ENCODE peak calls at places on chromosomes 6 and 20, in six cellular contexts. One of them, this sample, is unnamed.

GRCh38 chr6:111057074-111057752 is 30.1 kb upstream of the SLC16A10 start:
- DNase-seq in endothelial cell: peak
- DNase-seq in left lung: no peak
- DNase-seq in fibroblast of lung: peak
- DNase-seq in stomach: peak
- DNase-seq in OCI-LY7: peak
- DNase-seq in this sample: peak

GRCh38 chr20:47055699-47056369 is 161.2 kb downstream of the EYA2 start:
- DNase-seq in endothelial cell: no peak
- DNase-seq in left lung: no peak
- DNase-seq in fibroblast of lung: peak
- DNase-seq in stomach: no peak
- DNase-seq in OCI-LY7: no peak
- DNase-seq in this sample: no peak

GRCh38 chr20:36861875-36862801 is 13.8 kb upstream of the TLDC2 start:
- DNase-seq in endothelial cell: no peak
- DNase-seq in left lung: peak
- DNase-seq in fibroblast of lung: peak
- DNase-seq in stomach: peak
- DNase-seq in OCI-LY7: no peak
- DNase-seq in this sample: no peak

GRCh38 chr6:165634486-165634885 is 28.6 kb downstream of the PDE10A start:
- DNase-seq in endothelial cell: no peak
- DNase-seq in left lung: no peak
- DNase-seq in fibroblast of lung: no peak
- DNase-seq in stomach: no peak
- DNase-seq in OCI-LY7: no peak
- DNase-seq in this sample: no peak

GRCh38 chr20:17896247-17896723 is 72.3 kb downstream of the SNX5 start:
- DNase-seq in endothelial cell: peak
- DNase-seq in left lung: no peak
- DNase-seq in fibroblast of lung: no peak
- DNase-seq in stomach: no peak
- DNase-seq in OCI-LY7: no peak
- DNase-seq in this sample: no peak

GRCh38 chr6:104589940-104590339 is 269.8 kb downstream of the HACE1 start:
- DNase-seq in endothelial cell: no peak
- DNase-seq in left lung: no peak
- DNase-seq in fibroblast of lung: no peak
- DNase-seq in stomach: no peak
- DNase-seq in OCI-LY7: no peak
- DNase-seq in this sample: no peak

GRCh38 chr20:54107600-54108393 is 37.4 kb upstream of the BCAS1 start:
- DNase-seq in endothelial cell: no peak
- DNase-seq in left lung: no peak
- DNase-seq in fibroblast of lung: no peak
- DNase-seq in stomach: no peak
- DNase-seq in OCI-LY7: no peak
- DNase-seq in this sample: peak

GRCh38 chr20:21166801-21167200 is 40.9 kb downstream of the KIZ start:
- DNase-seq in endothelial cell: no peak
- DNase-seq in left lung: no peak
- DNase-seq in fibroblast of lung: no peak
- DNase-seq in stomach: no peak
- DNase-seq in OCI-LY7: peak
- DNase-seq in this sample: no peak

GRCh38 chr6:107870379-107870778 is 46.3 kb upstream of the SCML4 start:
- DNase-seq in endothelial cell: no peak
- DNase-seq in left lung: no peak
- DNase-seq in fibroblast of lung: peak
- DNase-seq in stomach: no peak
- DNase-seq in OCI-LY7: no peak
- DNase-seq in this sample: no peak

DNA sequence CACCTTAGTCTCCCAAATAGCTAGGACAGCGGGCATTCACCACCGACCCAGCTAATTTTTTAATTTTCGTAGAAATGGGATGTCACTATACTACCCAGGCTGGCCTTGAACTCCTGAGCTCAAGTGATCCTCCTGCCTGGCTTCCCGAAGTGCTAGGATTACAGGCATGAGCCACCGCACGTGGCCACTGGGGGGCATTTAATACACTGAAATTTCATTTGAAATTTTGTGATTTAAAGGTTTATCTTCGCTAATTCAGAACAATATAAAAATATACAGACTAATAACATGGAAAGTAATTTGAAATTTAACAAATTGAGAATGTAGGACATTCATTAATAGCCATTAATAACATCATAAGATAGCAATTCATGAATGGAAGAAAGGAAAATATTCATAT is 20.5 kb upstream of the TBC1D32 start:
- DNase-seq in endothelial cell: no peak
- DNase-seq in left lung: no peak
- DNase-seq in fibroblast of lung: no peak
- DNase-seq in stomach: no peak
- DNase-seq in OCI-LY7: no peak
- DNase-seq in this sample: peak
- TF ChIP-seq CTCF in endothelial cell: peak
- TF ChIP-seq CTCF in left lung: no peak
- TF ChIP-seq CTCF in fibroblast of lung: peak
- TF ChIP-seq CTCF in stomach: peak
- TF ChIP-seq CTCF in OCI-LY7: peak
- TF ChIP-seq CTCF in this sample: peak

GRCh38 chr6:34189806-34190503 is 44.1 kb upstream of the GRM4 start:
- DNase-seq in endothelial cell: no peak
- DNase-seq in left lung: peak
- DNase-seq in fibroblast of lung: no peak
- DNase-seq in stomach: no peak
- DNase-seq in OCI-LY7: peak
- DNase-seq in this sample: no peak
- TF ChIP-seq CTCF in endothelial cell: no peak
- TF ChIP-seq CTCF in left lung: no peak
- TF ChIP-seq CTCF in fibroblast of lung: no peak
- TF ChIP-seq CTCF in stomach: no peak
- TF ChIP-seq CTCF in OCI-LY7: peak
- TF ChIP-seq CTCF in this sample: no peak

GRCh38 chr20:10611357-10611756 is 62.4 kb downstream of the JAG1 start:
- DNase-seq in endothelial cell: peak
- DNase-seq in left lung: no peak
- DNase-seq in fibroblast of lung: peak
- DNase-seq in stomach: no peak
- DNase-seq in OCI-LY7: peak
- DNase-seq in this sample: peak
- TF ChIP-seq CTCF in endothelial cell: peak
- TF ChIP-seq CTCF in left lung: no peak
- TF ChIP-seq CTCF in fibroblast of lung: peak
- TF ChIP-seq CTCF in stomach: peak
- TF ChIP-seq CTCF in OCI-LY7: peak
- TF ChIP-seq CTCF in this sample: no peak

GRCh38 chr6:131080084-131080483 is 17.0 kb upstream of the EPB41L2 start:
- DNase-seq in endothelial cell: no peak
- DNase-seq in left lung: no peak
- DNase-seq in fibroblast of lung: no peak
- DNase-seq in stomach: no peak
- DNase-seq in OCI-LY7: no peak
- DNase-seq in this sample: no peak

GRCh38 chr6:131082335-131082734 is 19.3 kb upstream of the EPB41L2 start:
- DNase-seq in endothelial cell: no peak
- DNase-seq in left lung: no peak
- DNase-seq in fibroblast of lung: no peak
- DNase-seq in stomach: no peak
- DNase-seq in OCI-LY7: no peak
- DNase-seq in this sample: no peak

GRCh38 chr6:131083687-131084086 is 20.6 kb upstream of the EPB41L2 start:
- DNase-seq in endothelial cell: no peak
- DNase-seq in left lung: no peak
- DNase-seq in fibroblast of lung: peak
- DNase-seq in stomach: no peak
- DNase-seq in OCI-LY7: no peak
- DNase-seq in this sample: no peak

DNA sequence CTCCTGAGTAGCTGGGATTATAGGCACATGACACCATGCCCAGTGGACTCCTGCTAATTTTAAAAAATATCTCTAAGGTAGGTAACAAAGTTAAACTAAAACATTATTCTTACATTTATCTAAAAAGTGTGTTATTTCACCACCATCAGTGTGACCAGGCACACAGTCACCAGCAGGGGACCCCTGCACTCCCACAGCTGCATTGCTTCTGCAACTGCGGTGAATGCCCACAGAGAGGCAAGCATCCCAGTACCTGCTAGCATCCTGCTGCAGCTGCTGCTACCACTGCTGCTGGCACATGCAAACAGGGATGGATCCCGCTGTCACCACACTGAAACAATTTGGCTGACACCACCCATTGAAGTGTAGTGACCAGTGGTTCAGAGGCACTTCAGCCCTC is 21.9 kb upstream of the EPB41L2 start:
- DNase-seq in endothelial cell: no peak
- DNase-seq in left lung: no peak
- DNase-seq in fibroblast of lung: no peak
- DNase-seq in stomach: no peak
- DNase-seq in OCI-LY7: peak
- DNase-seq in this sample: no peak
- TF ChIP-seq CTCF in endothelial cell: no peak
- TF ChIP-seq CTCF in left lung: no peak
- TF ChIP-seq CTCF in fibroblast of lung: no peak
- TF ChIP-seq CTCF in stomach: no peak
- TF ChIP-seq CTCF in OCI-LY7: peak
- TF ChIP-seq CTCF in this sample: peak

DNA sequence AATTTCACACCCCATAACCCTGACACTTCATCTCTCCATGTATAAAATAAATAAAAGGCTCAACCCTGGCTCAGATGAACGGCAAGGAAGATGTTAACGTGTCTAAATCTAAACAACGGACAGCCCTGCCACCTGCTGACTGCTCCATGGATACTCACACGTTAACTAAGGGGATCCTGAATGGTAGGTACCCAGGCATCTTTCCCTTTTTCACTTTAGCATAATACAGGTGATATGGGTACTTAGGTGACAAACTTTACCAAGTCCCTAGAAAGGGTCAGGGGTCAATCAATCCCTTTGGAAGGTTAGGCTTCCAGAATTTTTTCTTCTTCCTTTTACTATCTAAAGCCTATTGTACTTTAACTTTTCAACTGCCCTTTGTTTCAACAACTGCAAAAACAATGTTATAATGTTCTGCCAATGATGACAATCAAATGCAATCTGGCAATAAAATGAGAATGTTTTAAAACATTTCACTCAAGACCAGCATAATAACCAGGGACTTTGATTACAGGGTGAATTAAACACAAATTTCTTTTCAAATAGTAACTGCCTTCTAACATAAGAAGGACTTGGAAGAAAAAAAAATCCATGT is 52.4 kb upstream of the IPCEF1 start:
- DNase-seq in endothelial cell: no peak
- DNase-seq in left lung: no peak
- DNase-seq in fibroblast of lung: peak
- DNase-seq in stomach: no peak
- DNase-seq in OCI-LY7: peak
- DNase-seq in this sample: peak
- TF ChIP-seq CTCF in endothelial cell: no peak
- TF ChIP-seq CTCF in left lung: no peak
- TF ChIP-seq CTCF in fibroblast of lung: peak
- TF ChIP-seq CTCF in stomach: no peak
- TF ChIP-seq CTCF in OCI-LY7: peak
- TF ChIP-seq CTCF in this sample: peak

GRCh38 chr6:97440590-97441176 is 157.7 kb upstream of the MMS22L start:
- DNase-seq in endothelial cell: peak
- DNase-seq in left lung: no peak
- DNase-seq in fibroblast of lung: peak
- DNase-seq in stomach: no peak
- DNase-seq in OCI-LY7: peak
- DNase-seq in this sample: peak
- TF ChIP-seq CTCF in endothelial cell: peak
- TF ChIP-seq CTCF in left lung: no peak
- TF ChIP-seq CTCF in fibroblast of lung: peak
- TF ChIP-seq CTCF in stomach: no peak
- TF ChIP-seq CTCF in OCI-LY7: peak
- TF ChIP-seq CTCF in this sample: no peak

DNA sequence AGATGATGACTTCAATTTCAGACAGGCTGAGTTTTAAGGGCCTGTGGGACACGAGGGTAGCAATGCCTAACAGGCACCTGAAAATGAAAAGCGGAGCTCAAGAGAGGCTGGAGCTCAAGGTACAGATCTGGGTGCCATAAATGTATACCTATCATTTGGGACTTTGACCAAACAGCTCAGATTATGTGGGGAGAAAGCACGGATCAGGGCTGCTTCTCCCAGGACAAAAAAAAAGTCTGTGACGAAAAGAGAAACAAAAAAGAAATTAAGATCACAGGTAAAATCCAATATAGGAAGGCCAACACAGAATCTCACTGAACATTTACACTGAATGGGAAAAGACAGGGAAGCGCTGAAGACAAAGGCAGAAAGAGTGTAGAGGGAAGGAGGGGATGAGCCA is 1.9 kb downstream of the PRELID3B start:
- DNase-seq in endothelial cell: no peak
- DNase-seq in left lung: no peak
- DNase-seq in fibroblast of lung: no peak
- DNase-seq in stomach: no peak
- DNase-seq in OCI-LY7: no peak
- DNase-seq in this sample: no peak
- TF ChIP-seq CTCF in endothelial cell: no peak
- TF ChIP-seq CTCF in left lung: no peak
- TF ChIP-seq CTCF in fibroblast of lung: no peak
- TF ChIP-seq CTCF in stomach: no peak
- TF ChIP-seq CTCF in OCI-LY7: no peak
- TF ChIP-seq CTCF in this sample: no peak

DNA sequence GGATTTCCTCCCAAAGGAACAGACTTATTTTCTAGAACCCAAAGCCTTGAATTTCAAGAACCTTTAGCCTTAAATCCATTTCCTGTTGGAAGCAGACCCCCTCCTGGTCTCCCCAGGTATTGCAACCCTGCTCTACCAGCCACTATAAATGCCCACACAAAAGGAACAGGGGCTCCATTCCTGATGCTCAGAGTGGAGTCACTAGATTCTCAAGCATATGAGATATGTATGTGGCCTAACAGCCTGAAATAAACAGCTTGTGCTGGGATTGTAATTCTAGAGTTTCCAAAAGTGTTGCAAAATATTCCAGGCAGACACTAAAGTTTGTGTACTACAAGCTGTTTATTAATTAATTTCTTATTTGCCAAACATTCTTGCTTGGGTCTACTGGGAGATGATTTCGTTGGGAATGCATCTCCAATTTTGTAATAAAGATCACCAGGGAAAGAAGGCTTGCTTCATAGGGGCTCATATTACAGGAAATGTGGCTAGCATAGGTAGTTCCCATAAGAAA is 44.8 kb downstream of the RIPOR3 start:
- DNase-seq in endothelial cell: no peak
- DNase-seq in left lung: no peak
- DNase-seq in fibroblast of lung: peak
- DNase-seq in stomach: no peak
- DNase-seq in OCI-LY7: no peak
- DNase-seq in this sample: no peak
- TF ChIP-seq CTCF in endothelial cell: peak
- TF ChIP-seq CTCF in left lung: no peak
- TF ChIP-seq CTCF in fibroblast of lung: peak
- TF ChIP-seq CTCF in stomach: no peak
- TF ChIP-seq CTCF in OCI-LY7: peak
- TF ChIP-seq CTCF in this sample: peak

GRCh38 chr6:15630202-15630601 is 32.6 kb downstream of the DTNBP1 start:
- DNase-seq in endothelial cell: no peak
- DNase-seq in left lung: no peak
- DNase-seq in fibroblast of lung: no peak
- DNase-seq in stomach: no peak
- DNase-seq in OCI-LY7: no peak
- DNase-seq in this sample: no peak
- TF ChIP-seq CTCF in endothelial cell: no peak
- TF ChIP-seq CTCF in left lung: no peak
- TF ChIP-seq CTCF in fibroblast of lung: no peak
- TF ChIP-seq CTCF in stomach: no peak
- TF ChIP-seq CTCF in OCI-LY7: no peak
- TF ChIP-seq CTCF in this sample: no peak

This sample was measured in Calu3.